ENCODE peak calls at places on chromosomes 16 and 17, in five cellular contexts. V is neural progenitor cell, Q is IMR-90, C is fibroblast of lung, B is mammary epithelial cell. L is an unnamed sample. For H3K36me3, the result is how much of the 10 kb centered on the place peaks cover.

GRCh38 chr17:34987232-34987631 is 6.9 kb downstream of the LIG3 start:
- DNase-seq in V (no peak), Q (no peak), C (no peak), B (no peak), L (no peak)

GRCh38 chr17:83136931-83137330 is 57.5 kb downstream of the METRNL start:
- DNase-seq in V (no peak), Q (no peak), C (no peak), B (no peak), L (no peak)

GRCh38 chr16:75311383-75311938 is 60.0 kb upstream of the BCAR1 start:
- DNase-seq in V (no peak), Q (peak), C (no peak), B (no peak), L (peak)

GRCh38 chr17:54899721-54900456 is 763 bp upstream of the TOM1L1 start:
- DNase-seq in V (peak), Q (peak), C (no peak), B (no peak), L (no peak)

GRCh38 chr17:71085238-71086033 is 916.1 kb downstream of the KCNJ2 start:
- DNase-seq in V (peak), Q (no peak), C (peak), B (peak), L (no peak)

GRCh38 chr17:55117063-55117611 is 147.6 kb upstream of the HLF start:
- DNase-seq in V (no peak), Q (no peak), C (peak), B (no peak), L (no peak)

GRCh38 chr16:46573008-46573833 is 48.0 kb downstream of the SHCBP1 start:
- DNase-seq in V (no peak), Q (peak), C (peak), B (peak), L (peak)

GRCh38 chr16:52799149-52799548 is 252.2 kb upstream of the TOX3 start:
- DNase-seq in V (no peak), Q (no peak), C (no peak), B (no peak), L (no peak)

GRCh38 chr17:37310940-37311339 is 64.8 kb upstream of the C17orf78 start:
- DNase-seq in V (no peak), Q (no peak), C (no peak), B (no peak), L (no peak)

GRCh38 chr17:32335647-32336046 is 6.3 kb downstream of the C17orf75 start:
- DNase-seq in V (no peak), Q (peak), C (peak), B (peak), L (no peak)

GRCh38 chr17:73430165-73430680 is 118.4 kb upstream of the CDC42EP4 start:
- DNase-seq in V (peak), Q (no peak), C (no peak), B (no peak), L (no peak)

GRCh38 chr17:63189082-63189481 is 223.0 kb downstream of the TANC2 start:
- DNase-seq in V (no peak), Q (peak), C (peak), B (peak), L (peak)

GRCh38 chr17:5191541-5192417 is at the start of gene ZNF594:
- DNase-seq in V (peak), Q (peak), C (peak), B (peak), L (peak)

GRCh38 chr17:78993241-78993956 is 13.7 kb upstream of the LGALS3BP start:
- DNase-seq in V (peak), Q (peak), C (peak), B (no peak), L (peak)

GRCh38 chr16:2121853-2122252 is 13.8 kb downstream of the PKD1 start:
- DNase-seq in V (no peak), Q (no peak), C (no peak), B (peak), L (no peak)

GRCh38 chr16:67917852-67918236 is 13.8 kb downstream of the CTRL start:
- DNase-seq in V (no peak), Q (peak), C (peak), B (peak), L (peak)

GRCh38 chr16:58459344-58460218 is 40.4 kb upstream of the NDRG4 start:
- DNase-seq in V (no peak), Q (peak), C (peak), B (peak), L (peak)

GRCh38 chr17:59527325-59527917 is 38.0 kb upstream of the DHX40 start:
- DNase-seq in V (no peak), Q (no peak), C (no peak), B (no peak), L (no peak)

GRCh38 chr17:76872874-76873221 is 4.6 kb downstream of the MGAT5B start:
- DNase-seq in V (no peak), Q (no peak), C (peak), B (no peak), L (no peak)

GRCh38 chr16:2061526-2061925 is 13.7 kb downstream of the TSC2 start:
- DNase-seq in V (no peak), Q (no peak), C (no peak), B (no peak), L (no peak)

GRCh38 chr16:81275795-81276194 is 37.3 kb downstream of the BCO1 start:
- DNase-seq in V (no peak), Q (no peak), C (no peak), B (no peak), L (no peak)

GRCh38 chr16:81276323-81276722 is 37.8 kb downstream of the BCO1 start:
- DNase-seq in V (no peak), Q (no peak), C (no peak), B (no peak), L (no peak)

GRCh38 chr16:81277681-81278080 is 37.1 kb upstream of the GAN start:
- DNase-seq in V (no peak), Q (no peak), C (no peak), B (peak), L (no peak)

GRCh38 chr16:81273223-81273940 is 34.9 kb downstream of the BCO1 start:
- DNase-seq in V (no peak), Q (no peak), C (no peak), B (no peak), L (no peak)

DNA sequence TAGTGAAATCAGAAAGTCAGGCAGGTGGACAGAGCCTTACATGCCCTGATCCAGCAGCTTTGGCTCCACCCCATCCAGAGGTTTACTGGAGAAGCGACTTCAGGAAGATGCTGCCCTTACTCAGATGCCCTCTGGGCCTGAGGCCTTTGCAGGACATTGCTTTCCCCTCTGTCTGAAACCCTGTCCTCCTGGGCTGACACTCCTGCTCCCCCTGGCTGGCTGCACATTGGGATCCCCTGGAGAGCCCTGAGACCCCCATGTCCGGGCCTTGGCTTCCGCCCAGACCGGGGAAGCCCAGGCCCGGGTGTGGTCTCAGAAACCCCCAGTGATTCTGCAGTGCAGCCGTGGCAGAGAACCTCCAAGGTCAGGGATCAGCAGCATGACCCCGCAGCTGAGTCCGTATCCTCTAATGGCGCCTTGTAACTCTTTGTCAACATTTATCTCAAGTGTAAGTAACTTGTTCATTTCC is 36.6 kb downstream of the BCO1 start:
- DNase-seq in V (no peak), Q (no peak), C (no peak), B (no peak), L (no peak)
- H3K9ac ChIP-seq in V (no peak), Q (no peak), C (no peak), B (no peak), L (no peak)

DNA sequence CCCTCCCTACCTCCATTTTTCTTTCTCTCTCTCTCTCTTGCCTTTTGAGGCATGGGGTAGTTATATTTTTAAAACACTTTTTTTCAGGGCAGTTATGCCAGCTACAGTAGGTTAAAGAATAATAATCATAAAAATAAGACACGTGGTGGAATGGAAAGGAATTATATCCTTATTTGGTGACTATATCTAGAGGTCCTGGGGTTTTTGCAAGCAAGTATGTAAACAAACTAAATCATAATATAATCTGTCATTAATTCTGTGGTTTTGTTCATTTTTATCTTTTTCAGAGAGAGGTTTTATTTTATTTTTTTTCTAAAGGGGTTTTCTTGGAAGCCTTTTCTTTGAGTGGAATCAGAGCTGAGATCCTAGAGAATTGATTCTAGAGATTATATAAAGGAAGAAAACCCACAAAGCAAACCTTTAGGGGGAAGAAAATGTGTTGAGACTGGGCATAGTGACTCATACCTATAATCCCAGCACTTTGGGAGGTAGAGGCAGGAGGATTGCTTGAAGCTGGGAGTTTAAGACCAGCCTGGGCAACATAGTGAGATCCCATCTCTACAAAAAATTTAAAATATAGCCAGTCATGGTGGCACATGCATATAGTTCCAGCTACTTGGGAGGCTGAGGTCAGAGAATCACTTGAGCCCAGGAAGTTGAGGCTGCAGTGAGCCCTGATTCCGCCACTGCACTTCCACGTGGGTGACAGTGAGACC is 53.2 kb downstream of the NQO1 start:
- DNase-seq in V (no peak), Q (peak), C (peak), B (no peak), L (no peak)
- H3K36me3 ChIP-seq in V (under half), Q (under half), C (under half), B (under half), L (half or more)

DNA sequence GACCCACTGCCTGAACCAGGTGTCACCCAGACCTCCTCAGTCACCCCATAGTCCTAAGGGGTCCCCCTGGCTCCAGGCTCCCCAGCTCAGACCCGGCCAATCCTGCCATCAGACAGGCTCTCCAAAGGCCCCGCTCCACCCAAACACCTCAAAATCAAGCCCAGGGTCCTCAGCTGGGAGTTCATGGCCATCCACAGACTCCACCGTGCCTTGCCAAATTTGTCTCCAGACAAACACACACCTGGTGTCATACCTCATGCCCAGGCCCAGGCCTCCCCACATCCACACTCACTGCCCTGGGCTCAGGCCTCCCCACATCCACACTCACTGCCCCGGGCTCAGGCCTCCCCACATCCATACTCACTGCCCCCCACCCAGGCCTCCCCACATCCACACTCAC is 12.5 kb downstream of the RPH3AL start:
- DNase-seq in V (no peak), Q (no peak), C (no peak), B (no peak), L (no peak)
- H3K4me3 ChIP-seq in V (no peak), Q (no peak), C (no peak), B (no peak), L (no peak)

GRCh38 chr17:46774108-46774737 is 44.3 kb downstream of the WNT3 start:
- DNase-seq in V (no peak), Q (no peak), C (no peak), B (no peak), L (no peak)
- H3K9ac ChIP-seq in V (no peak), Q (no peak), C (no peak), B (no peak), L (no peak)

DNA sequence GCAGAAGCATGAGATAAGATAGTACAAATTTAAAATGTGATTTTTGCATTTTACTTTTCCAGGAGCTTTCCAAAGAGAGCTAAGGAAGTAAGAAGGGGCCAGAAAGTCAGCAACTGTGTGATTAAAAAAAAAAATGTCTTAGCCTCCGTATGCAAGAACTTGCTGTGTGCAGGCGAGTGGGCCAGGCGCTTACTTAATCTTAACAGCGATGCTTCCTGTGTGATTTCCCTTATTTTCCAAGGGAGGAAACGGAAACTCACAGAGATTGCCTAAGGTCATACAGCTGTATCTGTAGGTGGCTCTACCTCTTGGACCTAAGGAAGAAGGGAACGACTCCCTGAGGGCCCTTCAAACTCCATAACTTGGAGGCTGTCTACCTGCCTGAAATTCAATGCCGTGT is 11.1 kb downstream of the HS3ST3B1 start:
- DNase-seq in V (no peak), Q (no peak), C (no peak), B (no peak), L (no peak)
- H3K36me3 ChIP-seq in V (under half), Q (under half), C (under half), B (under half), L (under half)

GRCh38 chr17:81998222-81998621 is 20.8 kb downstream of the ASPSCR1 start:
- DNase-seq in V (no peak), Q (no peak), C (no peak), B (no peak), L (no peak)
- H3K4me3 ChIP-seq in V (no peak), Q (no peak), C (no peak), B (no peak), L (no peak)

GRCh38 chr17:48176456-48176855 is 68.9 kb downstream of the SNX11 start:
- DNase-seq in V (no peak), Q (no peak), C (no peak), B (no peak), L (no peak)
- H3K9ac ChIP-seq in V (no peak), Q (no peak), C (no peak), B (no peak), L (no peak)

GRCh38 chr17:1776857-1777256 is 15.0 kb downstream of the SERPINF1 start:
- DNase-seq in V (no peak), Q (no peak), C (no peak), B (no peak), L (no peak)

GRCh38 chr17:1783271-1783670 is 21.4 kb downstream of the SERPINF1 start:
- DNase-seq in V (no peak), Q (no peak), C (no peak), B (peak), L (no peak)

GRCh38 chr17:1776328-1776727 is 14.5 kb downstream of the SERPINF1 start:
- DNase-seq in V (no peak), Q (no peak), C (no peak), B (no peak), L (no peak)

GRCh38 chr17:1782171-1782567 is 20.3 kb downstream of the SERPINF1 start:
- DNase-seq in V (no peak), Q (no peak), C (no peak), B (no peak), L (no peak)

DNA sequence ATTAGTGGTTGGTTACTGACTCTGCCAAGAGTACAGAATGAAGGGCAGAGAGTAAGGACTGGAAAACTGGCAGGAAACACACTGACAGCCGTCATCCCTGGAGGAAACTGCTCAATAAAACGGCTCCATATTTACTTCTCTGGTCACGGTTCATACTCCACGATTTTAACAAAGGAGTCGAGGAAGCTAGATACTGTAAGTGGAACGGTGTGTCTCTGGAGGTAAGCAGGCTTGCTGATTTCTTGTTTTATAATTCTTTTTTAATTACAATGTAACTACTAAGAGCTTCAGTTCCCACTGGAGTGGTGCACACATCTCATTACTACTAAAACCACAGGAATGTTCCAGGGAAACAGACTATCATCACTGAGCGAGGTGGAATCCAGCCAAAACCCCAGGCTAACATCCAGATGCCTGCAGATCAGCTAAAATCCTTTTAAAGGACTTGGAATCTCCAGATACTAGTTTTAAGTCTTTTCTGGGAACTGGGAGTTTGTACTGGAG is 17.8 kb downstream of the SERPINF1 start:
- DNase-seq in V (no peak), Q (peak), C (peak), B (peak), L (peak)
- H3K36me3 ChIP-seq in V (under half), Q (under half), C (under half), B (under half), L (under half)

GRCh38 chr16:84834403-84834772 is 14.6 kb downstream of the CRISPLD2 start:
- DNase-seq in V (no peak), Q (no peak), C (peak), B (no peak), L (peak)

GRCh38 chr16:84830765-84831384 is 11.1 kb downstream of the CRISPLD2 start:
- DNase-seq in V (no peak), Q (no peak), C (peak), B (no peak), L (no peak)

GRCh38 chr16:84832488-84833141 is 12.8 kb downstream of the CRISPLD2 start:
- DNase-seq in V (no peak), Q (peak), C (peak), B (no peak), L (peak)

GRCh38 chr16:84833542-84834402 is 14.0 kb downstream of the CRISPLD2 start:
- DNase-seq in V (no peak), Q (no peak), C (peak), B (no peak), L (no peak)

DNA sequence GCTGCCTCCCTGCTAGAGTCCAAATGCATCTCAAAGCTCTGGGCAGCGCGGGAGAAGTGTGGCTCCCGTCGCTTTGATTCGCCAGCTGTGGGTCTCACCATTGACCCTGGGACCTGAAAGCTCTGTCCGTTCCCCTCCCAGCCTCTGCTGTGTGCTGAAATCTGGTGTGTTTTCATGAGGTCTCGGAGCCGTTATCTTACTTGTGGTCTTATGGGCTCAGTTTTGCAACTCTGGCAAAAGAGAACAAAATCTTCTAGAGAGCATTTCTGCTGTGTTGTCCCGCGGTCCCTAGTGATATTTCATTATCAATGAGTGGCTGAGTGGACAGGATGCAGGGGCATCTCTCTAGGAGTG is 13.3 kb downstream of the CRISPLD2 start:
- DNase-seq in V (no peak), Q (no peak), C (peak), B (no peak), L (no peak)
- H3K4me3 ChIP-seq in V (no peak), Q (peak), C (peak), B (no peak), L (peak)

DNA sequence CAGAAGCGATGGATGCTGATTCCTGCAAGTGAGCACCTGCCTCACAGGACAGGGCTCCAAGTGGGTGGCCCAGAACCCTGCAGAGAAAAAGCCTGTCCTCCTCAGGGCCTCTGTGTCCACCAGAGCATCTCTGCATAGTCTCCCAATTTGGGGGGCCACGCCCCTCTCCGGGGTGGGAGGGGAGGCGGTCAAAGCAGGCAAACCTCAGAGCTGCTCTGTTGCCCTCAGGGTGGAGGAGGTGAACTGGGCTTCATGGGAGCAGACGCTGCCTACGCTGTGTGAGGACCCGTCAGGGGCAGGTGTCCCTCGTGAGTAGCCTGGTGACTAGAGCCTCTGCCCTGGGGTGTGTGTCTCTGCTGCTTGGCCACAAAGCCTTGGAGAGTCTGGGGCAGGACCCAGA is 19.3 kb downstream of the TRPV2 start:
- DNase-seq in V (no peak), Q (no peak), C (no peak), B (no peak), L (no peak)
- H3K9ac ChIP-seq in V (no peak), Q (no peak), C (no peak), B (no peak), L (no peak)